ENCODE peak calls at places on chromosomes 5 and 9, in eight cellular contexts. I, J, R, C, N, K, V and M are unnamed samples.

GRCh38 chr5:83368835-83369234 is 102.7 kb upstream of the VCAN start:
- DNase-seq in I (no peak), J (peak), R (no peak), C (no peak), N (no peak), K (no peak), V (no peak), M (no peak)

GRCh38 chr5:142661957-142662356 is 23.9 kb downstream of the FGF1 start:
- DNase-seq in I (no peak), J (no peak), R (no peak), C (no peak), N (no peak), K (no peak), V (peak), M (no peak)

GRCh38 chr5:76762484-76762883 is 46.6 kb downstream of the F2R start:
- DNase-seq in I (no peak), J (no peak), R (no peak), C (no peak), N (no peak), K (no peak), V (no peak), M (no peak)

GRCh38 chr5:154473581-154474266 is 4.3 kb downstream of the HAND1 start:
- DNase-seq in I (no peak), J (no peak), R (no peak), C (no peak), N (no peak), K (no peak), V (no peak), M (no peak)

GRCh38 chr5:72301557-72301956 is 18.5 kb downstream of the MRPS27 start:
- DNase-seq in I (no peak), J (no peak), R (no peak), C (no peak), N (no peak), K (no peak), V (no peak), M (no peak)

GRCh38 chr9:129964901-129965734 is 77.9 kb downstream of the FNBP1 start:
- DNase-seq in I (no peak), J (peak), R (no peak), C (peak), N (no peak), K (peak), V (no peak), M (no peak)

GRCh38 chr9:125878241-125878640 is 131.1 kb downstream of the PBX3 start:
- DNase-seq in I (no peak), J (no peak), R (no peak), C (no peak), N (no peak), K (no peak), V (no peak), M (no peak)

GRCh38 chr9:114214181-114214580 is 58.8 kb downstream of the COL27A1 start:
- DNase-seq in I (no peak), J (peak), R (no peak), C (peak), N (no peak), K (peak), V (no peak), M (no peak)

GRCh38 chr5:9207820-9208418 is 338.0 kb downstream of the SEMA5A start:
- DNase-seq in I (peak), J (peak), R (no peak), C (peak), N (no peak), K (peak), V (no peak), M (no peak)

GRCh38 chr9:102047549-102047948 is 309.1 kb upstream of the GRIN3A start:
- DNase-seq in I (no peak), J (no peak), R (no peak), C (no peak), N (no peak), K (no peak), V (no peak), M (no peak)

GRCh38 chr5:67976812-67977455 is 238.6 kb upstream of the PIK3R1 start:
- DNase-seq in I (no peak), J (peak), R (no peak), C (no peak), N (no peak), K (no peak), V (no peak), M (no peak)

GRCh38 chr9:128098936-128099931 is 28.3 kb downstream of the PTGES2 start:
- DNase-seq in I (peak), J (peak), R (no peak), C (no peak), N (no peak), K (no peak), V (peak), M (no peak)

GRCh38 chr9:138010274-138010800 is 132.8 kb downstream of the CACNA1B start:
- DNase-seq in I (no peak), J (no peak), R (no peak), C (no peak), N (peak), K (no peak), V (no peak), M (no peak)

GRCh38 chr5:82160948-82161347 is 117.2 kb downstream of the RPS23 start:
- DNase-seq in I (no peak), J (no peak), R (no peak), C (no peak), N (no peak), K (peak), V (no peak), M (no peak)

GRCh38 chr5:56350595-56351170 is 117.6 kb upstream of the ANKRD55 start:
- DNase-seq in I (peak), J (peak), R (peak), C (peak), N (peak), K (peak), V (peak), M (no peak)

GRCh38 chr5:132947661-132948060 is 15.8 kb downstream of the AFF4 start:
- DNase-seq in I (no peak), J (peak), R (no peak), C (no peak), N (no peak), K (peak), V (no peak), M (no peak)

GRCh38 chr9:5480919-5481743 is 29.2 kb upstream of the PDCD1LG2 start:
- DNase-seq in I (no peak), J (no peak), R (no peak), C (no peak), N (no peak), K (no peak), V (no peak), M (no peak)
- TF ChIP-seq CTCF in I (no peak), J (peak), R (no peak), C (no peak), N (no peak), K (peak), V (no peak), M (peak)

GRCh38 chr5:131634666-131634995 is 398 bp downstream of the RAPGEF6 start:
- DNase-seq in I (peak), J (peak), R (no peak), C (peak), N (peak), K (peak), V (no peak), M (peak)
- TF ChIP-seq CTCF in I (no peak), J (peak), R (no peak), C (peak), N (no peak), K (no peak), V (no peak), M (peak)

DNA sequence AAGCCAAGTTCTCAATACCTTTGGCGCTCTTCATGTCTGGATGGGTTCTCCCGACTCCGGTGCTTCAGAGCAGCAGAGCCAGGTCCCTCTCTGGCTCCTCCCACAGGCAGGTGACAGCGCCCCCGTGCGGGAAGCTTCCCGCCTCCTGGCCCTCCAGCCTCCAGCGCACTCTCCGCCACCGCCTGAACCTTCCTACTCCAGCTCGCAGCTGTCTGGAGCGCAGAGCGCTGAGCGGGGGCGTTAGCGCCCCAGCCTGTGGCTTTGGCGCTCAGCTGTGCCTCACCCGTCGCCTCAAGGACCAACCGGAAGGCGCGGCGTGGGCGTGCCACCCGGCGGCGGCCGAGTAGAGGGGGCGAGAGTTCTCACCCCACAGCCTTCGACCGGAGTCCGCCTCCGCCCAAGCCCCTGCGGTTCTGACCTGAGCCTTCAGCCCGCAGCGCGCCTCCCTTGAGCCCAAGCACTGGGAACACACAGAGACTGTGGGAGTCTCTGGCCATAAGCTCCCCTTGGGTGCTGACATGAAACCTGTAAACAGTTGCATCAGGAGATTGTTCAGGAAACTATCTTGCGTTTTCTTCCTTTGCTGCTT is at the start of gene SLCO4C1:
- DNase-seq in I (peak), J (peak), R (no peak), C (peak), N (peak), K (peak), V (no peak), M (peak)
- TF ChIP-seq CTCF in I (peak), J (peak), R (peak), C (peak), N (no peak), K (peak), V (no peak), M (peak)

DNA sequence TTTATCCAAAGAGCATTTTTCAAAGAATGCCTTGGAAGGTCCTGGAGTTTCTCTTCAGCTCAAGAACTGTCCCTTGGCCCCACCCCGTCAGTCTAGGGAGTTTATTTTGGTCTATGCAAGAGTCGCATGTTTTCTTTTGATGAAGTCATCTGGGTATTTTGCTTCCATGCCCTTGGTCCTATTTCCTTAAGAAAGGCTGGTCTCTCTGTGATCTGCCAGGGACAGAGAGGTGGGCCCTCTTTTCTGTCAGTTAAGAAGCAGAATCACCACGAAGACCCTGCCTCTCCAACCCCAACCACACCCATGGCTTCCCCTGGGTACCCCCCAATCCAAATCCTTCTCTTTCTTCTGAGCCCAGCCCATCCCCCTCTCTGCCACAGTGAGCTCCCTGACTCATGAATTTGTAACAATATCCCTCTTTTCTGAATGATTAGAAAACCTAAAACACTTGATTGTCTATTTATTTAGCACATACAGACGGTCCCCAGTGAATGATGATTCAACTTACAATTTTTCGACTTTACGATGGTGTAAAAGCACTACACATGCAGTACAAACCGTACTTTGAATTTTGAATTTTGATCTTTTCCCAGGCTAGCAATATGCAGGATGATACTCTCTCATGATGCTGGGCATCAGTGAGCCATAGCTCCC is 163.5 kb upstream of the ADRA1B start:
- DNase-seq in I (no peak), J (no peak), R (no peak), C (no peak), N (no peak), K (peak), V (no peak), M (no peak)
- TF ChIP-seq CTCF in I (no peak), J (no peak), R (no peak), C (no peak), N (no peak), K (no peak), V (no peak), M (no peak)

GRCh38 chr5:54765327-54765726 is 220.1 kb downstream of the ESM1 start:
- DNase-seq in I (no peak), J (no peak), R (no peak), C (no peak), N (no peak), K (no peak), V (no peak), M (no peak)

GRCh38 chr5:54769072-54769471 is 216.3 kb downstream of the ESM1 start:
- DNase-seq in I (no peak), J (no peak), R (no peak), C (peak), N (no peak), K (no peak), V (no peak), M (no peak)

GRCh38 chr5:54764102-54764501 is 221.3 kb downstream of the ESM1 start:
- DNase-seq in I (no peak), J (no peak), R (no peak), C (no peak), N (no peak), K (no peak), V (no peak), M (no peak)

GRCh38 chr5:54764691-54765090 is 220.7 kb downstream of the ESM1 start:
- DNase-seq in I (no peak), J (peak), R (no peak), C (no peak), N (no peak), K (no peak), V (no peak), M (no peak)

DNA sequence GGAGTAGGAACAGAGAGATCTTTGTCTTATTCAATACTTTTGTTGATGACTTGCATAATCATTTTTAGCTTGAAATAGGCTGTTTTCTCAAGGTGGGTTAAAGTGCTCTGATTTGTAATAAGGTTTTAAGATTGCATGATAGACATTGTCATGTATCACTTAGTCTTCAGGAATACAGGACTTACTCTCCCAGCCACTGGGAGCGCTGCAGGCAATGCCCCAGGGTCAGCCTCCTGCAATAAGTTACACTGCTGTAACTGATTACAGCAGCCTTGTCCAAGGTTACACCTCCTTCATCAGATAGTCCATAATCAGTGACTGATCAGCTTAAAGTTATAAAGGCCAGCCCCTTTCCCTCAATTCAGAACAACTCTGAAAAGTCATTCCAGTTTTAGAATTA is 218.6 kb downstream of the ESM1 start:
- DNase-seq in I (no peak), J (no peak), R (no peak), C (no peak), N (no peak), K (no peak), V (no peak), M (no peak)
- TF ChIP-seq CTCF in I (peak), J (no peak), R (peak), C (no peak), N (no peak), K (no peak), V (no peak), M (no peak)

GRCh38 chr5:173010547-173011464 is 27.2 kb downstream of the ATP6V0E1 start:
- DNase-seq in I (no peak), J (peak), R (no peak), C (peak), N (peak), K (no peak), V (peak), M (peak)
- TF ChIP-seq CTCF in I (no peak), J (peak), R (peak), C (peak), N (peak), K (peak), V (peak), M (peak)

DNA sequence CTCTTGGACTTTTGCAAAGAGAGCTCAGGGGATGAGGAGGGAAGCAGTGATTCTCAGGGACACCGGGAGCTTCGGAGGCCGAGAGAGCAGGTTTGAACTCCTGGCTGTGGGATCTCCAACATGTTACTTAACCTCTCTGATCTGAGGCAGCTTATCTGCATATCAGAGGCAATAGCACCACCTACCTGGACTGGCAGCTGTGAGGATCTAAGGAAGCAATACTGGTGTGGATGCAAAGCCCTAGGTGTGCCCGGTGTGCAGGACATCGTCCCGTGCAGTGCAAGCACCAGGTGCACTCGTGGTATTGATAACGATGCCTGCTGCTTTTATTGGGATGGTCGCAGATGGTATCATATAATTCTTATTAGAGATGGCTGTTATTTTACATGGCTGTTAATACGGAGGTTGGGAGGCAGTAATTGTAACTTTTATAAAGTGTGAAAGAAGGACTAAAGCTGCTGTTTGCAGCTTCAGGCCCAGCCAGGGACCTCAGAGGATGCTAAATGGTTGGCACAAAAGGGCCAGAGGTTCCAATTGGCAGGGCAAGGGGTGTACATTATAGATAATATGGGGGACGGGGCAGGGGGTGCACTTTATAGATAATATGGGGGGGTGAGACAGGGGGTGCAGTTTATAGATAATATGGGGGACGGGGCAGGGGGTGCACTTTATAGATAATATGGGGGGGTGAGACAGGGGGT is 14.9 kb downstream of the COL5A1 start:
- DNase-seq in I (peak), J (no peak), R (no peak), C (peak), N (no peak), K (no peak), V (no peak), M (no peak)
- TF ChIP-seq CTCF in I (no peak), J (no peak), R (peak), C (peak), N (no peak), K (peak), V (no peak), M (no peak)

GRCh38 chr9:70510157-70510770 is 95.8 kb upstream of the KLF9 start:
- DNase-seq in I (peak), J (no peak), R (no peak), C (peak), N (peak), K (no peak), V (no peak), M (peak)
- TF ChIP-seq CTCF in I (peak), J (peak), R (peak), C (peak), N (peak), K (peak), V (no peak), M (peak)

DNA sequence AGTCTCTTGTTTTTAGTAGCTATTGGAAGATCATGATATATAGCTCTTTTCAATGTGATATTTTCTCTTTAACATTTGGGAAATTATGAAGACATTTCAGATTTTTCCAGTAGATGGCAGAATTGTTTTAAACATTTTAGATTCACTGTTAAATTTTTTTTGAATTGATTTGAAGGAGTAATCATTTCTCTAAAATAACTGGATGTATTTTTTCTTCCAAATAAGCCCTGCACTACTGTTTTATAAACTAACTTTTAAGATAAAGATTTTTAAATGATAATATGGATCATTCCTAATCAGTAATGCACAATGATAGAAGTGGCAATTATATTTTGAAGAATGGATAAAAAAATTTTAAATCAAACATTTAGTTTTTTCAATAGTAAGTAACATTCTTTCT is 14.2 kb downstream of the NDUFAF2 start:
- DNase-seq in I (peak), J (peak), R (no peak), C (peak), N (no peak), K (peak), V (no peak), M (no peak)
- TF ChIP-seq CTCF in I (peak), J (no peak), R (no peak), C (no peak), N (no peak), K (peak), V (no peak), M (peak)

DNA sequence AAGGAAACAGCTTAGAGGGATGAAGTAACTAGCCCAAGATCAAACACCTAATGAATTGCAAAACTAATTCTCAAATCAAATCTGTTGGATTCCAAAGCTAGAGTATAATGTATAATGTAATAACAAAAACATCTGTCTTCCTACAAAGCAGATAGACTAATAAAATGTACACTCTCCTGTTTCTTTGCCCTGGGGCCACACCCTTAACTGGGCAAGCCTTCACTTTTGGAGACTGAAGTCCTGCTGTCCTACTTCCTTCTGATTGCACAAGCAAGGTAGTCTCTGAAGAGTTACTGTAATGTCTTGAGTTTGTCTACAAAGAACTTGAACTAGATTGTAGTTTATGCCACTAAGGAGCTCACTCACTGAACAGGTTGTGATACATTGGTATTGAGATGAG is 2.5 kb downstream of the TTC1 start:
- DNase-seq in I (no peak), J (no peak), R (no peak), C (no peak), N (no peak), K (no peak), V (no peak), M (no peak)
- TF ChIP-seq CTCF in I (no peak), J (no peak), R (no peak), C (no peak), N (no peak), K (no peak), V (no peak), M (no peak)